ENCODE peak calls at places on chromosomes 13 and 19, in seven cellular contexts. One of them, this sample, is unnamed.
A peak's percentile ranks its signal among the peaks of the same experiment; 100 is the strongest.

GRCh38 chr19:42281175-42282035 is 12.4 kb downstream of the CIC start:
- DNase-seq in activated CD4-positive, alpha-beta memory T cell treated with anti-CD3 and anti-CD28 coated beads, Interleukin-2, amount 10 ng/mL, durations not matched to agents 7 days and 5 days: peak; percentile 34
- DNase-seq in stimulated activated CD4-positive, alpha-beta T cell treated with anti-CD3 and anti-CD28 coated beads, Interleukin-4, amount 100 ng/mL, for 48 hours: no peak
- DNase-seq in neuronal stem cell: peak; percentile 39
- DNase-seq in NCI-H774: no peak
- DNase-seq in hippocampal formation: peak; percentile 78
- DNase-seq in RPMI8226: peak; percentile 49
- DNase-seq in this sample: peak; percentile 48

GRCh38 chr19:30360378-30361106 is 11.6 kb upstream of the ZNF536 start:
- DNase-seq in RPMI8226: no peak
- DNase-seq in stimulated activated CD4-positive, alpha-beta T cell treated with anti-CD3 and anti-CD28 coated beads, Interleukin-4, amount 100 ng/mL, for 48 hours: no peak
- DNase-seq in NCI-H774: no peak
- DNase-seq in neuronal stem cell: no peak
- DNase-seq in hippocampal formation: peak; percentile 30
- DNase-seq in activated CD4-positive, alpha-beta memory T cell treated with anti-CD3 and anti-CD28 coated beads, Interleukin-2, amount 10 ng/mL, durations not matched to agents 7 days and 5 days: no peak
- DNase-seq in this sample: peak; percentile 58

GRCh38 chr13:110216403-110217041 is 90.4 kb downstream of the COL4A1 start:
- DNase-seq in RPMI8226: no peak
- DNase-seq in activated CD4-positive, alpha-beta memory T cell treated with anti-CD3 and anti-CD28 coated beads, Interleukin-2, amount 10 ng/mL, durations not matched to agents 7 days and 5 days: no peak
- DNase-seq in neuronal stem cell: no peak
- DNase-seq in hippocampal formation: no peak
- DNase-seq in stimulated activated CD4-positive, alpha-beta T cell treated with anti-CD3 and anti-CD28 coated beads, Interleukin-4, amount 100 ng/mL, for 48 hours: no peak
- DNase-seq in NCI-H774: no peak
- DNase-seq in this sample: no peak

GRCh38 chr13:73708393-73708985 is 425.7 kb downstream of the KLF12 start:
- DNase-seq in neuronal stem cell: peak; percentile 38
- DNase-seq in RPMI8226: peak; percentile 54
- DNase-seq in activated CD4-positive, alpha-beta memory T cell treated with anti-CD3 and anti-CD28 coated beads, Interleukin-2, amount 10 ng/mL, durations not matched to agents 7 days and 5 days: peak; percentile 62
- DNase-seq in NCI-H774: peak; percentile 24
- DNase-seq in stimulated activated CD4-positive, alpha-beta T cell treated with anti-CD3 and anti-CD28 coated beads, Interleukin-4, amount 100 ng/mL, for 48 hours: peak; percentile 18
- DNase-seq in hippocampal formation: peak; percentile 4
- DNase-seq in this sample: peak; percentile 61

GRCh38 chr13:110445183-110445582 is 116.3 kb downstream of the RAB20 start:
- DNase-seq in stimulated activated CD4-positive, alpha-beta T cell treated with anti-CD3 and anti-CD28 coated beads, Interleukin-4, amount 100 ng/mL, for 48 hours: no peak
- DNase-seq in activated CD4-positive, alpha-beta memory T cell treated with anti-CD3 and anti-CD28 coated beads, Interleukin-2, amount 10 ng/mL, durations not matched to agents 7 days and 5 days: no peak
- DNase-seq in hippocampal formation: no peak
- DNase-seq in RPMI8226: no peak
- DNase-seq in neuronal stem cell: no peak
- DNase-seq in NCI-H774: no peak
- DNase-seq in this sample: no peak

GRCh38 chr19:7980635-7981121 is 24.8 kb downstream of the ELAVL1 start:
- DNase-seq in neuronal stem cell: no peak
- DNase-seq in stimulated activated CD4-positive, alpha-beta T cell treated with anti-CD3 and anti-CD28 coated beads, Interleukin-4, amount 100 ng/mL, for 48 hours: no peak
- DNase-seq in RPMI8226: no peak
- DNase-seq in activated CD4-positive, alpha-beta memory T cell treated with anti-CD3 and anti-CD28 coated beads, Interleukin-2, amount 10 ng/mL, durations not matched to agents 7 days and 5 days: no peak
- DNase-seq in NCI-H774: no peak
- DNase-seq in hippocampal formation: no peak
- DNase-seq in this sample: no peak

GRCh38 chr13:62130016-62130970 is 714.6 kb upstream of the PCDH20 start:
- DNase-seq in stimulated activated CD4-positive, alpha-beta T cell treated with anti-CD3 and anti-CD28 coated beads, Interleukin-4, amount 100 ng/mL, for 48 hours: no peak
- DNase-seq in activated CD4-positive, alpha-beta memory T cell treated with anti-CD3 and anti-CD28 coated beads, Interleukin-2, amount 10 ng/mL, durations not matched to agents 7 days and 5 days: no peak
- DNase-seq in NCI-H774: no peak
- DNase-seq in neuronal stem cell: peak; percentile 53
- DNase-seq in RPMI8226: no peak
- DNase-seq in hippocampal formation: no peak
- DNase-seq in this sample: no peak

GRCh38 chr19:9205506-9206113 is 13.8 kb downstream of the OR7D4 start:
- DNase-seq in neuronal stem cell: peak; percentile 5
- DNase-seq in activated CD4-positive, alpha-beta memory T cell treated with anti-CD3 and anti-CD28 coated beads, Interleukin-2, amount 10 ng/mL, durations not matched to agents 7 days and 5 days: peak; percentile 72
- DNase-seq in NCI-H774: peak; percentile 29
- DNase-seq in hippocampal formation: peak; percentile 51
- DNase-seq in stimulated activated CD4-positive, alpha-beta T cell treated with anti-CD3 and anti-CD28 coated beads, Interleukin-4, amount 100 ng/mL, for 48 hours: peak; percentile 51
- DNase-seq in RPMI8226: peak; percentile 70
- DNase-seq in this sample: peak; percentile 21

GRCh38 chr13:50156722-50157121 is 141.5 kb downstream of the KCNRG start:
- DNase-seq in RPMI8226: no peak
- DNase-seq in neuronal stem cell: no peak
- DNase-seq in stimulated activated CD4-positive, alpha-beta T cell treated with anti-CD3 and anti-CD28 coated beads, Interleukin-4, amount 100 ng/mL, for 48 hours: no peak
- DNase-seq in activated CD4-positive, alpha-beta memory T cell treated with anti-CD3 and anti-CD28 coated beads, Interleukin-2, amount 10 ng/mL, durations not matched to agents 7 days and 5 days: no peak
- DNase-seq in NCI-H774: no peak
- DNase-seq in hippocampal formation: no peak
- DNase-seq in this sample: peak; percentile 90

GRCh38 chr19:49533551-49534488 is 6.0 kb downstream of the RCN3 start:
- DNase-seq in activated CD4-positive, alpha-beta memory T cell treated with anti-CD3 and anti-CD28 coated beads, Interleukin-2, amount 10 ng/mL, durations not matched to agents 7 days and 5 days: peak; percentile 85
- DNase-seq in hippocampal formation: peak; percentile 61
- DNase-seq in NCI-H774: peak; percentile 47
- DNase-seq in neuronal stem cell: peak; percentile 71
- DNase-seq in RPMI8226: peak; percentile 81
- DNase-seq in stimulated activated CD4-positive, alpha-beta T cell treated with anti-CD3 and anti-CD28 coated beads, Interleukin-4, amount 100 ng/mL, for 48 hours: peak; percentile 82
- DNase-seq in this sample: peak; percentile 36

GRCh38 chr13:24141333-24141910 is 19.1 kb upstream of the SPATA13 start:
- DNase-seq in stimulated activated CD4-positive, alpha-beta T cell treated with anti-CD3 and anti-CD28 coated beads, Interleukin-4, amount 100 ng/mL, for 48 hours: no peak
- DNase-seq in hippocampal formation: no peak
- DNase-seq in RPMI8226: no peak
- DNase-seq in NCI-H774: no peak
- DNase-seq in neuronal stem cell: no peak
- DNase-seq in activated CD4-positive, alpha-beta memory T cell treated with anti-CD3 and anti-CD28 coated beads, Interleukin-2, amount 10 ng/mL, durations not matched to agents 7 days and 5 days: no peak
- DNase-seq in this sample: no peak

GRCh38 chr19:2863818-2864217 is 3.3 kb upstream of the ZNF556 start:
- DNase-seq in neuronal stem cell: no peak
- DNase-seq in NCI-H774: no peak
- DNase-seq in stimulated activated CD4-positive, alpha-beta T cell treated with anti-CD3 and anti-CD28 coated beads, Interleukin-4, amount 100 ng/mL, for 48 hours: no peak
- DNase-seq in RPMI8226: no peak
- DNase-seq in hippocampal formation: no peak
- DNase-seq in activated CD4-positive, alpha-beta memory T cell treated with anti-CD3 and anti-CD28 coated beads, Interleukin-2, amount 10 ng/mL, durations not matched to agents 7 days and 5 days: no peak
- DNase-seq in this sample: no peak

GRCh38 chr13:45503658-45504057 is 38.9 kb downstream of the COG3 start:
- DNase-seq in hippocampal formation: no peak
- DNase-seq in RPMI8226: no peak
- DNase-seq in NCI-H774: no peak
- DNase-seq in neuronal stem cell: no peak
- DNase-seq in activated CD4-positive, alpha-beta memory T cell treated with anti-CD3 and anti-CD28 coated beads, Interleukin-2, amount 10 ng/mL, durations not matched to agents 7 days and 5 days: no peak
- DNase-seq in stimulated activated CD4-positive, alpha-beta T cell treated with anti-CD3 and anti-CD28 coated beads, Interleukin-4, amount 100 ng/mL, for 48 hours: no peak
- DNase-seq in this sample: no peak

GRCh38 chr13:26968431-26969335 is 202.9 kb downstream of the USP12 start:
- DNase-seq in RPMI8226: no peak
- DNase-seq in hippocampal formation: no peak
- DNase-seq in NCI-H774: no peak
- DNase-seq in neuronal stem cell: no peak
- DNase-seq in stimulated activated CD4-positive, alpha-beta T cell treated with anti-CD3 and anti-CD28 coated beads, Interleukin-4, amount 100 ng/mL, for 48 hours: no peak
- DNase-seq in activated CD4-positive, alpha-beta memory T cell treated with anti-CD3 and anti-CD28 coated beads, Interleukin-2, amount 10 ng/mL, durations not matched to agents 7 days and 5 days: no peak
- DNase-seq in this sample: no peak

GRCh38 chr13:20331949-20332348 is 99.8 kb upstream of the GJB6 start:
- DNase-seq in NCI-H774: no peak
- DNase-seq in hippocampal formation: no peak
- DNase-seq in neuronal stem cell: no peak
- DNase-seq in RPMI8226: no peak
- DNase-seq in stimulated activated CD4-positive, alpha-beta T cell treated with anti-CD3 and anti-CD28 coated beads, Interleukin-4, amount 100 ng/mL, for 48 hours: no peak
- DNase-seq in activated CD4-positive, alpha-beta memory T cell treated with anti-CD3 and anti-CD28 coated beads, Interleukin-2, amount 10 ng/mL, durations not matched to agents 7 days and 5 days: no peak
- DNase-seq in this sample: no peak

This sample was measured in COLO829.